ENCODE peak calls at places on chromosomes 5 and 9, in six cellular contexts. X is A549, L is endothelial cell of umbilical vein, T is GM12878, K is K562, N is HepG2. A is an unnamed sample.

GRCh38 chr5:15321771-15322170 is 178.2 kb upstream of the FBXL7 start:
- DNase-seq in X (no peak), L (no peak), T (no peak), K (no peak), N (no peak), A (no peak)

GRCh38 chr5:180818275-180818674 is 15.7 kb upstream of the MGAT1 start:
- DNase-seq in X (no peak), L (no peak), T (no peak), K (no peak), N (no peak), A (no peak)

GRCh38 chr5:56314536-56314935 is 81.4 kb upstream of the ANKRD55 start:
- DNase-seq in X (peak), L (no peak), T (no peak), K (peak), N (peak), A (peak)

GRCh38 chr9:16133032-16133431 is 580.2 kb downstream of the CCDC171 start:
- DNase-seq in X (no peak), L (no peak), T (no peak), K (no peak), N (no peak), A (no peak)

GRCh38 chr9:100567856-100568255 is 10.0 kb upstream of the CAVIN4 start:
- DNase-seq in X (no peak), L (no peak), T (no peak), K (no peak), N (no peak), A (no peak)

GRCh38 chr9:115006660-115007059 is 76.3 kb upstream of the TNFSF8 start:
- DNase-seq in X (no peak), L (no peak), T (no peak), K (no peak), N (no peak), A (peak)

GRCh38 chr5:60458669-60459068 is 241.3 kb downstream of the DEPDC1B start:
- DNase-seq in X (peak), L (no peak), T (no peak), K (no peak), N (peak), A (no peak)

GRCh38 chr5:131265318-131265803 is 1.5 kb downstream of the CDC42SE2 start:
- DNase-seq in X (peak), L (peak), T (no peak), K (peak), N (peak), A (peak)

GRCh38 chr5:91885291-91886265 is 502.5 kb upstream of the ARRDC3 start:
- DNase-seq in X (no peak), L (no peak), T (no peak), K (no peak), N (no peak), A (no peak)

GRCh38 chr5:92836861-92837755 is 743.9 kb downstream of the NR2F1-AS1 start:
- DNase-seq in X (no peak), L (no peak), T (no peak), K (no peak), N (no peak), A (no peak)

GRCh38 chr9:132160802-132161742 is 786 bp upstream of the NTNG2 start:
- DNase-seq in X (peak), L (peak), T (no peak), K (no peak), N (no peak), A (peak)

GRCh38 chr9:110115341-110115820 is 92.6 kb downstream of the C9orf152 start:
- DNase-seq in X (no peak), L (peak), T (no peak), K (no peak), N (no peak), A (no peak)

GRCh38 chr5:15850536-15850935 is 329.1 kb downstream of the MARCHF11 start:
- DNase-seq in X (no peak), L (no peak), T (no peak), K (no peak), N (no peak), A (no peak)

GRCh38 chr9:99341686-99342085 is 119.6 kb downstream of the SEC61B start:
- DNase-seq in X (no peak), L (no peak), T (no peak), K (no peak), N (no peak), A (no peak)

GRCh38 chr5:15645376-15645775 is 145.4 kb downstream of the FBXL7 start:
- DNase-seq in X (no peak), L (peak), T (no peak), K (no peak), N (no peak), A (no peak)

GRCh38 chr9:87783180-87783579 is 57.3 kb downstream of the CTSL start:
- DNase-seq in X (no peak), L (no peak), T (no peak), K (no peak), N (no peak), A (peak)

GRCh38 chr5:53069626-53070025 is 39.9 kb downstream of the MOCS2 start:
- DNase-seq in X (no peak), L (peak), T (no peak), K (peak), N (no peak), A (no peak)

GRCh38 chr5:129378961-129379360 is 81.1 kb upstream of the ADAMTS19 start:
- DNase-seq in X (no peak), L (no peak), T (no peak), K (no peak), N (no peak), A (no peak)

GRCh38 chr5:17187401-17187800 is 30.0 kb upstream of the BASP1 start:
- DNase-seq in X (no peak), L (no peak), T (no peak), K (no peak), N (no peak), A (no peak)

GRCh38 chr5:68245325-68245724 is 29.8 kb downstream of the PIK3R1 start:
- DNase-seq in X (no peak), L (peak), T (no peak), K (no peak), N (no peak), A (no peak)

GRCh38 chr5:80963966-80964481 is 3.9 kb downstream of the RASGRF2 start:
- DNase-seq in X (no peak), L (no peak), T (no peak), K (no peak), N (no peak), A (no peak)

GRCh38 chr9:6415266-6415665 is 2.3 kb downstream of the UHRF2 start:
- DNase-seq in X (no peak), L (no peak), T (no peak), K (peak), N (no peak), A (peak)

GRCh38 chr9:6414291-6414690 is 1.3 kb downstream of the UHRF2 start:
- DNase-seq in X (no peak), L (peak), T (no peak), K (peak), N (no peak), A (peak)

GRCh38 chr9:6413365-6414263 is 615 bp downstream of the UHRF2 start:
- DNase-seq in X (peak), L (no peak), T (no peak), K (peak), N (no peak), A (peak)

GRCh38 chr9:6410653-6411052 is 2.3 kb upstream of the UHRF2 start:
- DNase-seq in X (no peak), L (no peak), T (no peak), K (no peak), N (no peak), A (peak)

DNA sequence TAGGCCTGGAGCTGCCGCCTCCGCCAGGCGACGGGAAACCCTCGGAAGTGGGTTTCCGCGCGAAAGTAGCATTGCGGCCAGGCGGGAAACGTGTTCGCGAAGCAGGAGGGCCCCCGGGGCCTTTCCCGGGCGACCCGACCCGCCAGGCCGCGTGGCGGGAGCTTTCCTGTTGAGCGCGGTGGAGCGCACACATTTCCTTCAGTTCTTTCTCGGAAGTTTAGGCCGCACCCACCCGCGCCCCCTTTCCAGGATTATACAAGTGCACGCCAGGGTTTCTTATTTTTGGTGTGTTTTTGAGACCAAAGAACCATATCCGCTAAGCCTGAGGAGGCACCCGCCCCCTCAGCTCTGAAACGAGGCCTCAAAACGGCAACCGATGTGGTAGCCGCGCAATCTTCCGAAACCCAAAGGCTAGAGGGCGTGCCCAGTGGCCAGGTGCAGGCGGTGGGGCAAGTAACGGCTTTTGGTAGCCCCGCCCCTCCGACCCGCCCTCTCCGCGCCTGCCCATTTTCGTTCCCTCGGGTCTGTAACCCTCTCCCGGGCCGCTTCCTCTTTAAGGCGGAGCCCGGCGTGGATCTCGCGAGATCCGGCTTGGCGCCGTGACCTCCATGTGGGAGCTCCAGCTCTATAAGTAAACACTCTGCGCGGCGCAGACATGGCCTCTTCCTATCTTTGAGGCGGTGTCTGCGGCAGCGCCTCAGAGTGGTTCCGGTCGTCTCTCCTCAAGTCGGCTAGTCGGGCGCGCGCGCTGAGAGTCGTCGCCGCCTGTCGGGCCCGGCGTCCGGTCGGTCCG is at the start of gene UHRF2:
- DNase-seq in X (peak), L (peak), T (peak), K (peak), N (peak), A (peak)
- TF ChIP-seq POLR2A in X (peak), L (peak), T (peak), K (peak), N (peak), A (peak)

DNA sequence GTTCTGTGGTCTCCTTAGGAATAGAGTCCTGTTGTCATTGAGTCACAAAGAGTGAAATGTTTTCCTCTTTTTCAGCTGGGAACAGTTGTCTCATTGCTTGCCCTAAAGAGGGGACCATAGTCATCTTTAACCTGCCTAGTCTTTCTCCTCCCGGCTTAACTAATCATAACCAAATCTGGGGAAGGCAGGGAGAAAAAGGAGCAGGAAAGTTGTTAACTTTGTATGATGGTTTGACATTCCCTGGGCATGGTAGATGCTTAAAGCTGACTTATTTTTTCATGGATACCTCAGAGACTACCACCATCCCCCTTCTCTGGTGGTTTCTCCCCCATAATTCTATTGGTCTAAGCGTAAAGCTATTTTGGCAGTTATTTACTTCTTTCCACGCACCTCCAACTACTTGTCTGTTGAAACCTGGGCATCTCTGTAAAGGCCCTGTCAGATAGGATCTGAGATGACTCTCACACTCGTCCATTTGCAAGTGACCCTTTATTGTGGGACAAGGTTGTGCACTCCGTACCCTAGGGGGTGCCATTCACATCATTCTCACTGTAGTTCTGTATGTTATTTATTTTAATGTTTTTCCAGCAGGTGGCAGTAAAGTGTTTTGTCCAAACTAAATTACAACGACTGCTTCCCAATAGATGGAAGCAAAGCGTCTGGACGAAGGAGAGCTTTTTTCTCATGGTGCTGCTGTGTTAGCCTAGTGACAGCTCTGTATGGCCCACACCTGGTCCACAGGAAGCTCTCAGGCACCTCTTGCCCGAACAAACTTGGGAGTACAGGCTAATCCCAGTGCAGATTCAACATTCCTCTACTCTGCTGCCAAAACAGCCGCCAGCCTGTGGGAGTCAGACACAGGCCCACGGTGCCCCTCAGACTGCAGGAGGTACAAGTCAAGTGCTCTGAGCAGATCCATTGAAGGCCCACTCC is 3.0 kb upstream of the FAM13B start:
- DNase-seq in X (peak), L (peak), T (peak), K (peak), N (peak), A (peak)
- H3K4me3 ChIP-seq in X (no peak), L (no peak), T (no peak), K (no peak), N (no peak), A (no peak)

DNA sequence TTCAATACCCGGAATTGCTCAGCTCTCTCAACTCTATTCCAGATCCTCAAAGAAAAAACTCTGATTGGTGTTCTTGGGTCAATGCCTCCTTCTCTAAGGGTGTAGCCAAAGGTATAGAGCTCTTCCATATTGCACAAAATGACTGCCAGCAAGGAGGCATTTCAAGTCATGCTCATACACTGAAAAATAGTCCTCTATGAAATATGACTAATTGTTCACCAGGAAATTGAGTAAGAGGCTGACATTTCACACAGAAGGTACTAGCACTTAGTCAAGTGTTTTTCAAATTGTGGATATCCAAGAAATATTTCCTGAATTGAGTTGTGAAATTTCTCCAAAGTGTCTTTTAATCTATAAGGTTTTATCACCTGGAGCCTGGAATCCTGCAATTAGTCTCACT is 111.1 kb upstream of the KLF9 start:
- DNase-seq in X (no peak), L (peak), T (no peak), K (no peak), N (no peak), A (peak)
- TF ChIP-seq MYC in X (no peak), L (no peak), T (no peak), K (no peak), N (no peak), A (no peak)

GRCh38 chr9:136807281-136808074 is at the start of gene RABL6:
- DNase-seq in X (peak), L (peak), T (no peak), K (peak), N (peak), A (peak)
- TF ChIP-seq POLR2A in X (peak), L (peak), T (peak), K (peak), N (peak), A (peak)

DNA sequence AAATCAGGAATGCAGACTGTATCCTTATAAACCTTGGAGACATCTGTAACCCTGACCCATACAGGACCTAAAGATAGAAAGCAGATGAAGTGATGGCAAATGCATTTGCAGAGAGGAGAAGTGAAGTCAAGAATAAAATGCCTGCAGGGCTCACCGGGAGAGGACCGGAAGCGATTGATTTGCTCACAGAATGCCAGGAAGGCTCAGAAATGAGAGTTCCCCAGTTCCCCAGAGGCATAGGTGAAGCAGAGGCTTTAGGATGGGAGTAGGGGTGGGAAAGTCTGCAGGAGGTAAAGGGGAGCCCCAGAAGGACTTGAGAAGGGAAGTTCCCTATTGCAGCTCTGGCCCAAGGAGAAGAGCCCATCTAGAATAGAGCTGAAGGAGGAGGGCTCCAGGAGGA is 63.9 kb upstream of the TNFAIP8 start:
- DNase-seq in X (no peak), L (no peak), T (no peak), K (no peak), N (no peak), A (no peak)
- H3K4me3 ChIP-seq in X (no peak), L (no peak), T (no peak), K (no peak), N (no peak), A (no peak)

GRCh38 chr5:170552486-170553122 is 48.8 kb downstream of the KCNIP1 start:
- DNase-seq in X (no peak), L (peak), T (no peak), K (no peak), N (no peak), A (peak)
- TF ChIP-seq MYC in X (no peak), L (no peak), T (no peak), K (no peak), N (no peak), A (no peak)

DNA sequence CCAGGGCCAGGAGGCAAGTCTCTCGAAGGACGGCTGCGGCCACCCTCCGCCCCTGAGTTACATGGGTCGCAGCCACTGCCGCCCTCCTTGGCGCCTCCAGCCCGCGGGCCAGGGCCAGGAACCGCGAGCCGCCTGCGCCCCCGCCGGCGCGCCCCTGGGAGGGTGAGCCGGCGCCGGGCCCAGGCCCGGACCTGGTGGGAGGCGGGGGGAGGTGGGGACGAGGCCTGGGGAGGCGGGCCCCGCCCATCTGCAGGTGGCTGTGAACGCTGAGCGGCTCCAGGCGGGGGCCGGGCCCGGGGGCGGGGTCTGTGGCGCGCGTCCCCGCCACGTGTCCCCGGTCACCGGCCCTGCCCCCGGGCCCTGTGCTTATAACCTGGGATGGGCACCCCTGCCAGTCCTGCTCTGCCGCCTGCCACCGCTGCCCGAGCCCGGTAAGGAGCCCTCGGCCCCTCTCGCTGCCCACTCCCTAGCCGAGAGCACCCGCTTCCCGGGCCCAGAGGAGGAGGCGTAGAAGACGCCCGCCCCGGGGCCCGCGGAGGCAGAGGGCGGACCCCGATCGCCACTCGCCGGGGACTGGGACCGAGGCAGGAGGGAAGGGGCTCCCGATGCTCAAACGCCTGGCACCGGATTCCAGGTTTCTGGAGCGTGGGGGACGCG is at the start of gene ASS1:
- DNase-seq in X (no peak), L (no peak), T (no peak), K (peak), N (peak), A (peak)
- TF ChIP-seq POLR2A in X (no peak), L (no peak), T (no peak), K (no peak), N (no peak), A (peak)

GRCh38 chr9:136011703-136012496 is 50.7 kb upstream of the UBAC1 start:
- DNase-seq in X (no peak), L (peak), T (no peak), K (peak), N (peak), A (no peak)
- H3K4me3 ChIP-seq in X (no peak), L (no peak), T (no peak), K (no peak), N (peak), A (no peak)

A was measured in NB4.